ENCODE peak calls at places on chromosomes 12 and 14, in nine cellular contexts. One of them, this sample, is unnamed.

GRCh38 chr12:109461049-109461845 is 15.9 kb downstream of the KCTD10 start:
- DNase-seq in testis: no peak
- DNase-seq in brain microvascular endothelial cell: peak
- DNase-seq in astrocyte of the spinal cord: peak
- DNase-seq in fibroblast of the aortic adventitia: peak
- DNase-seq in psoas muscle: no peak
- DNase-seq in GM10248: peak
- DNase-seq in MM.1S: no peak
- DNase-seq in lower leg skin: no peak
- DNase-seq in this sample: no peak

GRCh38 chr14:73809386-73809785 is 42.2 kb upstream of the PTGR2 start:
- DNase-seq in lower leg skin: no peak
- DNase-seq in testis: no peak
- DNase-seq in psoas muscle: peak
- DNase-seq in fibroblast of the aortic adventitia: no peak
- DNase-seq in astrocyte of the spinal cord: no peak
- DNase-seq in brain microvascular endothelial cell: no peak
- DNase-seq in GM10248: no peak
- DNase-seq in MM.1S: no peak
- DNase-seq in this sample: no peak

GRCh38 chr12:127555071-127555470 is 711.9 kb upstream of the TMEM132C start:
- DNase-seq in fibroblast of the aortic adventitia: no peak
- DNase-seq in brain microvascular endothelial cell: no peak
- DNase-seq in GM10248: no peak
- DNase-seq in psoas muscle: no peak
- DNase-seq in MM.1S: no peak
- DNase-seq in lower leg skin: no peak
- DNase-seq in testis: no peak
- DNase-seq in astrocyte of the spinal cord: no peak
- DNase-seq in this sample: no peak

GRCh38 chr14:32087173-32087861 is 10.2 kb downstream of the ARHGAP5 start:
- DNase-seq in MM.1S: no peak
- DNase-seq in fibroblast of the aortic adventitia: peak
- DNase-seq in GM10248: no peak
- DNase-seq in testis: no peak
- DNase-seq in lower leg skin: no peak
- DNase-seq in brain microvascular endothelial cell: peak
- DNase-seq in psoas muscle: no peak
- DNase-seq in astrocyte of the spinal cord: peak
- DNase-seq in this sample: no peak

GRCh38 chr12:53452159-53453077 is 516 bp downstream of the PCBP2 start:
- DNase-seq in brain microvascular endothelial cell: peak
- DNase-seq in astrocyte of the spinal cord: peak
- DNase-seq in GM10248: peak
- DNase-seq in psoas muscle: peak
- DNase-seq in fibroblast of the aortic adventitia: peak
- DNase-seq in lower leg skin: peak
- DNase-seq in MM.1S: peak
- DNase-seq in testis: peak
- DNase-seq in this sample: peak

GRCh38 chr14:57486767-57487379 is 6.8 kb downstream of the CCDC198 start:
- DNase-seq in astrocyte of the spinal cord: peak
- DNase-seq in lower leg skin: no peak
- DNase-seq in MM.1S: peak
- DNase-seq in GM10248: no peak
- DNase-seq in testis: peak
- DNase-seq in fibroblast of the aortic adventitia: peak
- DNase-seq in psoas muscle: no peak
- DNase-seq in brain microvascular endothelial cell: peak
- DNase-seq in this sample: peak

GRCh38 chr12:30694412-30694955 is 1.2 kb downstream of the IPO8 start:
- DNase-seq in astrocyte of the spinal cord: no peak
- DNase-seq in GM10248: peak
- DNase-seq in fibroblast of the aortic adventitia: peak
- DNase-seq in brain microvascular endothelial cell: no peak
- DNase-seq in MM.1S: peak
- DNase-seq in psoas muscle: no peak
- DNase-seq in testis: no peak
- DNase-seq in lower leg skin: no peak
- DNase-seq in this sample: no peak

GRCh38 chr12:2895511-2895910 is 4.8 kb downstream of the TULP3 start:
- DNase-seq in MM.1S: no peak
- DNase-seq in brain microvascular endothelial cell: no peak
- DNase-seq in psoas muscle: no peak
- DNase-seq in fibroblast of the aortic adventitia: peak
- DNase-seq in testis: no peak
- DNase-seq in lower leg skin: no peak
- DNase-seq in GM10248: no peak
- DNase-seq in astrocyte of the spinal cord: no peak
- DNase-seq in this sample: no peak

GRCh38 chr12:21129906-21130305 is 1.1 kb upstream of the SLCO1B1 start:
- DNase-seq in astrocyte of the spinal cord: peak
- DNase-seq in testis: no peak
- DNase-seq in lower leg skin: no peak
- DNase-seq in fibroblast of the aortic adventitia: peak
- DNase-seq in GM10248: no peak
- DNase-seq in brain microvascular endothelial cell: peak
- DNase-seq in psoas muscle: no peak
- DNase-seq in MM.1S: no peak
- DNase-seq in this sample: no peak

GRCh38 chr12:78120866-78121590 is 290.3 kb downstream of the NAV3 start:
- DNase-seq in GM10248: peak
- DNase-seq in MM.1S: peak
- DNase-seq in astrocyte of the spinal cord: peak
- DNase-seq in lower leg skin: no peak
- DNase-seq in psoas muscle: no peak
- DNase-seq in brain microvascular endothelial cell: peak
- DNase-seq in testis: peak
- DNase-seq in fibroblast of the aortic adventitia: peak
- DNase-seq in this sample: no peak
- TF ChIP-seq CTCF in GM10248: no peak
- TF ChIP-seq CTCF in MM.1S: peak
- TF ChIP-seq CTCF in astrocyte of the spinal cord: peak
- TF ChIP-seq CTCF in lower leg skin: no peak
- TF ChIP-seq CTCF in psoas muscle: no peak
- TF ChIP-seq CTCF in brain microvascular endothelial cell: peak
- TF ChIP-seq CTCF in testis: no peak
- TF ChIP-seq CTCF in fibroblast of the aortic adventitia: peak
- TF ChIP-seq CTCF in this sample: peak

GRCh38 chr12:89962648-89963047 is 254.0 kb upstream of the ATP2B1 start:
- DNase-seq in fibroblast of the aortic adventitia: no peak
- DNase-seq in lower leg skin: no peak
- DNase-seq in testis: no peak
- DNase-seq in GM10248: no peak
- DNase-seq in psoas muscle: no peak
- DNase-seq in MM.1S: no peak
- DNase-seq in brain microvascular endothelial cell: no peak
- DNase-seq in astrocyte of the spinal cord: no peak
- DNase-seq in this sample: no peak
- TF ChIP-seq CTCF in fibroblast of the aortic adventitia: peak
- TF ChIP-seq CTCF in lower leg skin: no peak
- TF ChIP-seq CTCF in testis: no peak
- TF ChIP-seq CTCF in GM10248: no peak
- TF ChIP-seq CTCF in psoas muscle: no peak
- TF ChIP-seq CTCF in MM.1S: peak
- TF ChIP-seq CTCF in brain microvascular endothelial cell: peak
- TF ChIP-seq CTCF in astrocyte of the spinal cord: peak
- TF ChIP-seq CTCF in this sample: peak

GRCh38 chr14:102501751-102502315 is 7.7 kb downstream of the ANKRD9 start:
- DNase-seq in GM10248: no peak
- DNase-seq in fibroblast of the aortic adventitia: no peak
- DNase-seq in testis: no peak
- DNase-seq in psoas muscle: no peak
- DNase-seq in MM.1S: no peak
- DNase-seq in lower leg skin: no peak
- DNase-seq in brain microvascular endothelial cell: no peak
- DNase-seq in astrocyte of the spinal cord: no peak
- DNase-seq in this sample: no peak
- TF ChIP-seq CTCF in GM10248: no peak
- TF ChIP-seq CTCF in fibroblast of the aortic adventitia: no peak
- TF ChIP-seq CTCF in testis: no peak
- TF ChIP-seq CTCF in psoas muscle: no peak
- TF ChIP-seq CTCF in MM.1S: no peak
- TF ChIP-seq CTCF in lower leg skin: no peak
- TF ChIP-seq CTCF in brain microvascular endothelial cell: peak
- TF ChIP-seq CTCF in astrocyte of the spinal cord: no peak
- TF ChIP-seq CTCF in this sample: peak

GRCh38 chr12:5165296-5165970 is 121.8 kb downstream of the KCNA5 start:
- DNase-seq in testis: no peak
- DNase-seq in brain microvascular endothelial cell: no peak
- DNase-seq in fibroblast of the aortic adventitia: no peak
- DNase-seq in astrocyte of the spinal cord: no peak
- DNase-seq in lower leg skin: no peak
- DNase-seq in GM10248: no peak
- DNase-seq in MM.1S: no peak
- DNase-seq in psoas muscle: no peak
- DNase-seq in this sample: no peak
- TF ChIP-seq CTCF in testis: no peak
- TF ChIP-seq CTCF in brain microvascular endothelial cell: no peak
- TF ChIP-seq CTCF in fibroblast of the aortic adventitia: no peak
- TF ChIP-seq CTCF in astrocyte of the spinal cord: no peak
- TF ChIP-seq CTCF in lower leg skin: no peak
- TF ChIP-seq CTCF in GM10248: no peak
- TF ChIP-seq CTCF in MM.1S: no peak
- TF ChIP-seq CTCF in psoas muscle: no peak
- TF ChIP-seq CTCF in this sample: no peak

DNA sequence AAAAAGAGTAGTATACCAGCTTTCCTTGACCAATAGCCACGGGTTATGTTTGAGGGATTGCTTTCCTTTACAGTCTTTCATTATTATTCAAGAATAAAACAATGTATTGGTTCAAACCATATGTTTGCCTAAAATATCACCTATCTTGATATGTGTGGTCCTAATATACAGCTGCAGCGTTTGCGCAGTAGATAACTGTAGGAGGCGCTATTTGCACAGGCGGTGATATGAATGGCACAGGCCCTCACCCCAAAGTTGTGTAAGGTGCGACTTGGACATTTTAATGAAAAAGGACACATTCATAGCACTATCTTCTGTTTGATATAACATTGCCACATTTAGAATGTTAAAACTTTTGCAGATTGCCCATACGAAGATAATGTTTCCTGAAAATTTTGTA is 298.4 kb downstream of the TRHDE start:
- DNase-seq in MM.1S: peak
- DNase-seq in fibroblast of the aortic adventitia: no peak
- DNase-seq in GM10248: peak
- DNase-seq in testis: peak
- DNase-seq in astrocyte of the spinal cord: no peak
- DNase-seq in lower leg skin: no peak
- DNase-seq in brain microvascular endothelial cell: no peak
- DNase-seq in psoas muscle: no peak
- DNase-seq in this sample: no peak
- TF ChIP-seq CTCF in MM.1S: peak
- TF ChIP-seq CTCF in fibroblast of the aortic adventitia: no peak
- TF ChIP-seq CTCF in GM10248: peak
- TF ChIP-seq CTCF in testis: peak
- TF ChIP-seq CTCF in astrocyte of the spinal cord: peak
- TF ChIP-seq CTCF in lower leg skin: no peak
- TF ChIP-seq CTCF in brain microvascular endothelial cell: peak
- TF ChIP-seq CTCF in psoas muscle: no peak
- TF ChIP-seq CTCF in this sample: peak

This sample was measured in HFFc6.